ENCODE peak calls at places on chromosomes 7 and 10, in five cellular contexts. S, V, W, A and J are unnamed samples.

GRCh38 chr7:1274876-1275684 is 42.4 kb downstream of the UNCX start:
- DNase-seq in S (no peak), V (no peak), W (no peak), A (no peak), J (no peak)

GRCh38 chr7:137916564-137916963 is 69.8 kb upstream of the DGKI start:
- DNase-seq in S (no peak), V (no peak), W (no peak), A (no peak), J (no peak)

GRCh38 chr10:125370578-125370977 is 210.2 kb upstream of the CTBP2 start:
- DNase-seq in S (no peak), V (no peak), W (no peak), A (no peak), J (no peak)

GRCh38 chr7:142560166-142560565 is 189.1 kb upstream of the PRSS1 start:
- DNase-seq in S (peak; percentile 38), V (no peak), W (no peak), A (no peak), J (no peak)

GRCh38 chr10:87095241-87095945 is 387 bp downstream of the SHLD2 start:
- DNase-seq in S (peak; percentile 89), V (peak; percentile 76), W (peak; percentile 81), A (peak; percentile 78), J (peak; percentile 93)

GRCh38 chr10:13891542-13892431 is 305.0 kb downstream of the PRPF18 start:
- DNase-seq in S (peak; percentile 28), V (no peak), W (no peak), A (no peak), J (no peak)

GRCh38 chr10:11610855-11611247 is 599 bp downstream of the USP6NL start:
- DNase-seq in S (peak; percentile 44), V (peak; percentile 37), W (peak; percentile 45), A (peak; percentile 35), J (peak; percentile 77)

GRCh38 chr7:82740246-82740848 is 296.8 kb upstream of the CACNA2D1 start:
- DNase-seq in S (peak; percentile 55), V (no peak), W (peak; percentile 68), A (peak; percentile 27), J (no peak)

GRCh38 chr7:43869898-43870240 is 552 bp upstream of the MRPS24 start:
- DNase-seq in S (peak; percentile 95), V (peak; percentile 66), W (peak; percentile 89), A (peak; percentile 38), J (no peak)

GRCh38 chr10:102629661-102630614 is 14.3 kb upstream of the TRIM8 start:
- DNase-seq in S (peak; percentile 95), V (no peak), W (peak; percentile 85), A (no peak), J (no peak)

GRCh38 chr10:83603708-83604107 is 535.6 kb upstream of the GHITM start:
- DNase-seq in S (peak; percentile 90), V (no peak), W (peak; percentile 0), A (no peak), J (no peak)

GRCh38 chr7:117882594-117882993 is 9.4 kb upstream of the CTTNBP2 start:
- DNase-seq in S (no peak), V (no peak), W (no peak), A (no peak), J (no peak)

GRCh38 chr10:76881477-76882220 is 756.0 kb downstream of the KCNMA1 start:
- DNase-seq in S (peak; percentile 4), V (no peak), W (peak; percentile 31), A (no peak), J (no peak)

GRCh38 chr7:127961787-127962463 is 69.3 kb downstream of the LRRC4 start:
- DNase-seq in S (no peak), V (no peak), W (no peak), A (no peak), J (no peak)

GRCh38 chr10:7275761-7276440 is 134.9 kb downstream of the SFMBT2 start:
- DNase-seq in S (no peak), V (no peak), W (no peak), A (no peak), J (no peak)

GRCh38 chr10:124532106-124532641 is 70.6 kb downstream of the LHPP start:
- DNase-seq in S (no peak), V (no peak), W (no peak), A (no peak), J (no peak)

GRCh38 chr7:43878867-43879266 is 9.6 kb upstream of the MRPS24 start:
- DNase-seq in S (peak; percentile 72), V (no peak), W (peak; percentile 65), A (no peak), J (no peak)

GRCh38 chr10:23694921-23695824 is 256.3 kb downstream of the OTUD1 start:
- DNase-seq in S (no peak), V (no peak), W (no peak), A (no peak), J (no peak)

DNA sequence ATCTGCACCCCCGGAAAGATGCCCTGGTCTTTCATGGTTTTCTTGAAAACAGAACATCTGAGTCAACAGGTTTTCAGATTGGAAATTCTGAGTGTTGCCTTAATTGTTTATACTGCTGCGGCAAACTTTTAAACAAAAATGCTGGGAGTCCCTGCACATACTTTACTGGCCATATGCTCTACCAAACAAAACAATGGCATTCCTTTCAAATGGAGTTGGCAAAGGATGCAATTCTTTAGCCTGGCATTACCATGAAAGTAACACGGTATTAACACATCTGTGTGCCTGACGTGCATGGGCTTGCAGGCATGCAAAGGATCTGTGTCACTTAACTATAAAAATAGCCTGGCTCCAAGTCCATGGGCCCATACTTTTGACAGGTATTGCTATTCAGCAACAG is 4.2 kb downstream of the INHBA start:
- DNase-seq in S (peak; percentile 81), V (no peak), W (peak; percentile 64), A (no peak), J (no peak)
- H3K4me3 ChIP-seq in S (peak overlapping the region; percentile 86), V (peak overlapping the region; percentile 39), W (peak overlapping the region; percentile 86), A (no peak overlapping the region), J (peak overlapping the region; percentile 82)

DNA sequence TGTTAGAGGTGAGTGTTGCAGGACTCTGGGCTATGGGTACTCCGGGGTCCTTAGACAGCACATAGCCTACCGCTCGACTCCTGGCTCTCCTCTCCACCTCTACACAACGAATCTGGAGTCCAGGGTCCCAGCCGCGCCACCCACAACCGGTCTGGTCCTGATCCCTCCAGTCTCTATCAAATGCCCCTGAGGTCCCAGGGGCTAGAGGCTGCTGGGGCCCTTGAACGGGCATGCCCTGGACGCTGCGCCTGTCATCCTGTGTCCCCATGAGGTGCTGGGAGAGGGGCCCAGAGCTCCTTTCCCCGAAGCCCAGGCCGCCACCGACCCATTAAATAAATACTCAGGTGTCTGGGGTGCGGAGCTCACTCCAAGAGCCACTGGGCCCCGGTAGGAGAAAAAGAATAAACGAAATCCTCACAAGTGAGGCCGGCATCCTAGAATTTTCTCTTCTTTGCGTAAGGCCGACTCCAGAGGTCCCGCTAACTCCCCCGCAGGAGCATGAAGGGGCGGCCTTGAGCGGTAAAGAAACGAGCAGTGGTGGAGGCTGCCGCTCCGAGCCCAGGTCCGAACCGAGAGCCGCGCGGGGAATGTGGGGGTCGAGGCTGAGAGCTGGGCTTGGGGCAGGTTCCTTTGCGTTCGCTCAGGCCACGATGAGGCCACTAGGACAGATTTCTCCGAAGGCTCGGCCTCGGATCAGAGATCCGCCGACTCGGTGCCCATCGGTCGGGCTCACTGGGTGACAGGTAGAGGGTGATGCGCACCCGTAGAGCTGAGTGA is 166.7 kb downstream of the NRF1 start:
- DNase-seq in S (no peak), V (no peak), W (no peak), A (no peak), J (no peak)
- H3K4me3 ChIP-seq in S (no peak overlapping the region), V (no peak overlapping the region), W (no peak overlapping the region), A (no peak overlapping the region), J (peak overlapping the region; percentile 66)

DNA sequence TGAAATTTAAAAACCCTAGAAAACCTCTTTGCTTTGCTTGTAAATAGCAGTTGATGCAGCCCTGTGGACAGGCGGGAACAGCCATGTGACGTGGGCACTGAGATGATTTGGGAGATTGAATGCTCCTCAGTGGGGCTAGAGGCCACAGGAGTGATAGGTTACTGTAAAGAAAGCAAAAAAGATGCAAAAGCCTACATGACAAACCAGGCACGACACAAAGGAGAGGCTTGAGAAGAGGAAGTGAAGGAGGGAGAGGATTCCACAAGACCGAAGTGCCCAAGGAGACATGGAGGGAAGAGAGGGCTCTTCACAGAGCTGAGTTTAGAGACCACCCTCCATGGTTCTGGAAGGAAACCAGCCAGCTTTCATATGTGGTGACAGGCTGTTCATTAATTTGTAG is 25.7 kb downstream of the IKZF1 start:
- DNase-seq in S (no peak), V (no peak), W (no peak), A (no peak), J (no peak)
- H3K4me3 ChIP-seq in S (no peak overlapping the region), V (no peak overlapping the region), W (no peak overlapping the region), A (no peak overlapping the region), J (no peak overlapping the region)

GRCh38 chr7:7327423-7327822 is 145.1 kb downstream of the C1GALT1 start:
- DNase-seq in S (no peak), V (no peak), W (no peak), A (no peak), J (no peak)

GRCh38 chr7:7323921-7324320 is 141.6 kb downstream of the C1GALT1 start:
- DNase-seq in S (no peak), V (no peak), W (no peak), A (no peak), J (no peak)

GRCh38 chr7:7323352-7323751 is 141.0 kb downstream of the C1GALT1 start:
- DNase-seq in S (no peak), V (no peak), W (no peak), A (no peak), J (no peak)

GRCh38 chr7:7321681-7322080 is 139.3 kb downstream of the C1GALT1 start:
- DNase-seq in S (peak; percentile 5), V (no peak), W (peak; percentile 3), A (no peak), J (no peak)

DNA sequence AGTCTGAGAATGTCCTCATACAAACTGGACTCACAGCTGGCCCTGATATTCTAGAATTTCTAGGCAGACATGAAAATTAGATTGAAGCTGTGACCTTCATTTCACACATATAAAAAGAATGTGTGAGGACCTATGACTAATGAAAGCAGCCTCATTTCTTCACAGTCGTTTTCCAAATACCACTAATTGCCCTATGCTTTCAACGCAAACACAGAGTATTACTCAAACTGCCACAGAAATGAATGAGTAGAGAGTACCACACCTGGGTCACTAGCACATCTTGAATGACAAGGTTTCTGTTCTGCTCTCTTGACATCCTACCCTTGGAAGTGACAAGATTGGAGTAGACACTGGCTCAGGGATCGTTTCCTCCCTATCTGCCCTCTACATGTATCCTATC is 142.4 kb downstream of the C1GALT1 start:
- DNase-seq in S (no peak), V (no peak), W (no peak), A (no peak), J (no peak)
- H3K4me3 ChIP-seq in S (no peak overlapping the region), V (no peak overlapping the region), W (no peak overlapping the region), A (no peak overlapping the region), J (no peak overlapping the region)